ENCODE peak calls at places on chromosomes 13 and 19, in ten cellular contexts. E, C, I, G, K, Z, O, F, M and U are unnamed samples.

GRCh38 chr13:25455146-25455545 is 83.4 kb downstream of the ATP8A2 start:
- DNase-seq in E (peak; percentile 40), C (no peak), I (no peak), G (no peak), K (no peak), Z (no peak), O (no peak), F (no peak), M (no peak), U (no peak)

GRCh38 chr13:39417643-39418042 is 185.3 kb downstream of the LHFPL6 start:
- DNase-seq in E (peak; percentile 48), C (peak; percentile 57), I (peak; percentile 53), G (peak; percentile 52), K (peak; percentile 72), Z (no peak), O (no peak), F (no peak), M (no peak), U (no peak)

GRCh38 chr13:52738719-52739467 is 727 bp downstream of the CNMD start:
- DNase-seq in E (no peak), C (no peak), I (no peak), G (peak; percentile 75), K (no peak), Z (peak; percentile 84), O (peak; percentile 80), F (no peak), M (no peak), U (peak; percentile 44)

GRCh38 chr19:51712461-51713081 is 11.2 kb downstream of the HAS1 start:
- DNase-seq in E (peak; percentile 85), C (peak; percentile 35), I (no peak), G (peak; percentile 87), K (peak; percentile 67), Z (no peak), O (peak; percentile 76), F (no peak), M (no peak), U (no peak)

GRCh38 chr19:4186087-4186993 is 3.9 kb downstream of the ANKRD24 start:
- DNase-seq in E (peak; percentile 78), C (peak; percentile 75), I (no peak), G (peak; percentile 96), K (peak; percentile 76), Z (no peak), O (peak; percentile 87), F (peak; percentile 82), M (peak; percentile 90), U (peak; percentile 83)

GRCh38 chr19:32238076-32238475 is 107.3 kb upstream of the ZNF507 start:
- DNase-seq in E (no peak), C (no peak), I (no peak), G (no peak), K (no peak), Z (no peak), O (no peak), F (no peak), M (no peak), U (no peak)

GRCh38 chr13:61833228-61833627 is 417.6 kb upstream of the PCDH20 start:
- DNase-seq in E (peak; percentile 49), C (no peak), I (no peak), G (no peak), K (no peak), Z (no peak), O (no peak), F (no peak), M (no peak), U (no peak)

GRCh38 chr13:47499358-47500150 is 501.5 kb downstream of the SUCLA2 start:
- DNase-seq in E (peak; percentile 83), C (peak; percentile 84), I (peak; percentile 77), G (no peak), K (peak; percentile 80), Z (no peak), O (no peak), F (no peak), M (no peak), U (no peak)

GRCh38 chr13:25678398-25678797 is 306.6 kb downstream of the ATP8A2 start:
- DNase-seq in E (no peak), C (no peak), I (no peak), G (no peak), K (no peak), Z (no peak), O (no peak), F (no peak), M (no peak), U (peak; percentile 26)

GRCh38 chr13:44382635-44383145 is 9.1 kb downstream of the SERP2 start:
- DNase-seq in E (no peak), C (no peak), I (no peak), G (no peak), K (no peak), Z (no peak), O (no peak), F (no peak), M (no peak), U (peak; percentile 56)
- TF ChIP-seq CTCF in E (no peak), C (no peak), I (no peak), G (no peak), K (no peak), Z (no peak), O (no peak), F (no peak), M (no peak), U (no peak)

GRCh38 chr19:49470615-49470978 is 3.4 kb upstream of the FLT3LG start:
- DNase-seq in E (no peak), C (no peak), I (no peak), G (no peak), K (no peak), Z (no peak), O (no peak), F (no peak), M (no peak), U (no peak)

GRCh38 chr19:49472936-49473335 is 1.1 kb upstream of the FLT3LG start:
- DNase-seq in E (no peak), C (no peak), I (no peak), G (no peak), K (no peak), Z (no peak), O (no peak), F (no peak), M (no peak), U (no peak)

GRCh38 chr19:49468746-49469447 is 5.1 kb upstream of the FLT3LG start:
- DNase-seq in E (peak; percentile 77), C (peak; percentile 95), I (no peak), G (peak; percentile 100), K (peak; percentile 71), Z (peak; percentile 95), O (peak; percentile 91), F (no peak), M (no peak), U (peak; percentile 90)

GRCh38 chr19:49468199-49468598 is 5.8 kb upstream of the FLT3LG start:
- DNase-seq in E (no peak), C (no peak), I (no peak), G (no peak), K (no peak), Z (no peak), O (no peak), F (no peak), M (no peak), U (no peak)

GRCh38 chr19:49469828-49470614 is 4.0 kb upstream of the FLT3LG start:
- DNase-seq in E (no peak), C (no peak), I (no peak), G (peak; percentile 53), K (no peak), Z (no peak), O (peak; percentile 85), F (no peak), M (no peak), U (no peak)
- TF ChIP-seq CTCF in E (peak; percentile 44), C (no peak), I (no peak), G (peak; percentile 45), K (no peak), Z (no peak), O (peak; percentile 89), F (no peak), M (peak; percentile 25), U (no peak)

DNA sequence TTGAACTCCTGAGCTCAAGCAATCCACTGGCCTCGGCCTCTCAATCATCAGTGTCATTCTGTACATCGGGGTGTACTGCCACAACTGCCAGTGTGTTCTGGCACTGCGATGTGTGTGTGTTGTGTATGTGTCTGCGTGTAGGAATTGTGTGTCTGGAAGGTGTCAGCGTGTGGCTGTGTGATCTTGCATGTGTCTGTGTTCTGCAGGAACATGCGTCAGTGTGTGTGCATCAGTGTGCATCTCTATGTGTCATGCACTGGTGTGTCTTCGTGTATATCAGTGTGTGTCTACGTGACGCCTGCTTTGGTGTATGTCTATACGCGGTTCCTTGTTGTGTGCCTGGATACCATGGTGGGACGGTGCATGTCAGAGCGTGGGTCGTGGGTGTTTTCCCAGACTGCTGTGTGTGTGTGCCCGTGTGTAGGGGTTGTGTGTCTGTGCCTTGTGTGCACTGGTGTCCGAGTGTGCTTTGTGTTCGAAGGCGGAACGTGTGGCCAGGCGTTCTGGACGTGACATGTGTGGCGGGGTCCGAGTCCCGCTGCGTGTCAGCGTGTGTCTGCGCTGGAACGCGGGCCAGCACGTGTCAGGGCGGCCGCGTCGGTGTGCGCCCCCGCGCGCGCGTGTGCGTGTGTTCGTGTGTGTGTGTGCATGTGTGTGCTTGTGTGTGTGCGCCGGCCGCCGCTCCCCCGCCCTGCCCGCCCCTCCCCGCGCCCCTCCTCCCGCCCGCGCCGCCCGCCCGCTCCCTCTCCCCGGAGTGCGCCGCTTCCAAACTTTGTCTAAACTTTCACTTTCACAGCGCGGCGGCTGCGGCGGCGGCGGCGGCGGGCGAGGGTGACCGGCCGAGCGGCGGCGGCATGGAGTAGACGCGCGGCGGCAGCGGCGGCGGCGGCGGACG is at the start of gene NFIX:
- DNase-seq in E (peak; percentile 69), C (peak; percentile 62), I (no peak), G (peak; percentile 60), K (peak; percentile 56), Z (no peak), O (no peak), F (peak; percentile 63), M (peak; percentile 86), U (peak; percentile 59)
- TF ChIP-seq CTCF in E (no peak), C (no peak), I (no peak), G (no peak), K (no peak), Z (no peak), O (peak; percentile 2), F (no peak), M (no peak), U (no peak)

GRCh38 chr19:41641879-41642485 is 15.1 kb upstream of the CEACAM4 start:
- DNase-seq in E (peak; percentile 71), C (peak; percentile 59), I (no peak), G (peak; percentile 80), K (peak; percentile 60), Z (no peak), O (peak; percentile 85), F (peak; percentile 56), M (peak; percentile 78), U (peak; percentile 86)

GRCh38 chr19:41649827-41650226 is 23.0 kb upstream of the CEACAM4 start:
- DNase-seq in E (peak; percentile 33), C (no peak), I (no peak), G (no peak), K (no peak), Z (no peak), O (no peak), F (no peak), M (no peak), U (no peak)

DNA sequence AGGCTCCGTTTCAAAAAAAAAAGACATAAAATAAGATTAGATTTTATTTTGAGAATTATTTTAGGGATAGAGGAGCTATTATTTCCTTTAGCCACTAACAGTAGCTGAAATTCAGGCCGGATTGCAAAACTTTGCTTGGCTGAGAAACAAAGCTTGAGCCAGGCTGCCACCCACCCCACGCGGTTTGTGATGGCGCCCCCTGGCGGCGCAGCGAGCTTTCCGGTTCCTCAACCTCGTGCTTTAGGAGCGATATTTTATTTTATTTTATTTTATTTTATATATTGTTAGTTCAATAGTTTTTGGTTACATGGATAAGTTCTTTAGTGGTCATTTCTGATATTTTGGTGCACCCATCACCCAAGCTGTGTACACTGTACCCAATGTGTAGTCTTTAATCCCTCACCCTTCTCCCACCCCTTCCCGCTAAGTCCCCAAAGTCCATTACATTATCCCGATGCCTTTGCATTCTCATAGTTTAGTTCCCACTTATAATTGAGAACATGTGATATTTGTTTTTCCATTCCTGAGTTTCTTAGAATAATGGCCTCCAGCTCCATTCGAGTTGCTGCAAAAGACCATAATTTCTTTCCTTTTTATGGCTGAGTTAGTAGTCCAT is 19.8 kb upstream of the CEACAM4 start:
- DNase-seq in E (peak; percentile 30), C (peak; percentile 2), I (no peak), G (peak; percentile 78), K (peak; percentile 17), Z (no peak), O (no peak), F (no peak), M (peak; percentile 39), U (peak; percentile 28)
- TF ChIP-seq CTCF in E (peak; percentile 43), C (peak; percentile 36), I (peak; percentile 34), G (peak; percentile 86), K (peak; percentile 35), Z (no peak), O (peak; percentile 59), F (no peak), M (peak; percentile 53), U (peak; percentile 54)